ENCODE peak calls at places on chromosomes 13 and 19, in eight cellular contexts. O is GM04504, H is putamen, M is ELR, A is H54, W is COR-L47, Y is neural progenitor cell, F is GM06990. X is an unnamed sample.

GRCh38 chr13:74550039-74550438 is 415.8 kb upstream of the KLF12 start:
- DNase-seq in O (no peak), H (no peak), M (no peak), A (no peak), W (no peak), Y (no peak), F (no peak), X (no peak)

GRCh38 chr19:45498411-45499195 is at the start of gene PPM1N:
- DNase-seq in O (no peak), H (no peak), M (peak), A (no peak), W (peak), Y (peak), F (peak), X (peak)

GRCh38 chr13:30125422-30126073 is 181.8 kb downstream of the KATNAL1 start:
- DNase-seq in O (peak), H (no peak), M (peak), A (peak), W (no peak), Y (no peak), F (no peak), X (no peak)

GRCh38 chr13:46994492-46994891 is 97.6 kb upstream of the HTR2A start:
- DNase-seq in O (no peak), H (no peak), M (no peak), A (no peak), W (no peak), Y (no peak), F (no peak), X (no peak)

GRCh38 chr19:10760268-10760944 is 42.5 kb downstream of the DNM2 start:
- DNase-seq in O (no peak), H (no peak), M (peak), A (peak), W (no peak), Y (no peak), F (peak), X (peak)

GRCh38 chr19:22332924-22333323 is 46.7 kb downstream of the ZNF729 start:
- DNase-seq in O (no peak), H (no peak), M (peak), A (no peak), W (no peak), Y (no peak), F (no peak), X (no peak)

GRCh38 chr19:33675501-33676124 is 53.9 kb downstream of the CHST8 start:
- DNase-seq in O (no peak), H (no peak), M (no peak), A (no peak), W (no peak), Y (peak), F (no peak), X (no peak)

GRCh38 chr13:95596701-95597100 is 44.2 kb downstream of the CLDN10 start:
- DNase-seq in O (no peak), H (no peak), M (no peak), A (no peak), W (no peak), Y (no peak), F (no peak), X (no peak)

GRCh38 chr19:281156-281853 is 9.9 kb downstream of the PLPP2 start:
- DNase-seq in O (no peak), H (no peak), M (no peak), A (no peak), W (no peak), Y (peak), F (no peak), X (no peak)

GRCh38 chr13:26468203-26468602 is 89.3 kb upstream of the WASF3 start:
- DNase-seq in O (no peak), H (no peak), M (no peak), A (no peak), W (no peak), Y (peak), F (no peak), X (no peak)

GRCh38 chr19:39200066-39200817 is 3.5 kb downstream of the NCCRP1 start:
- DNase-seq in O (no peak), H (no peak), M (no peak), A (no peak), W (no peak), Y (no peak), F (no peak), X (no peak)

GRCh38 chr19:35207391-35207871 is 21.1 kb downstream of the FAM187B start:
- DNase-seq in O (no peak), H (no peak), M (no peak), A (no peak), W (no peak), Y (no peak), F (no peak), X (peak)

GRCh38 chr19:38683393-38684077 is 36.1 kb downstream of the ACTN4 start:
- DNase-seq in O (peak), H (no peak), M (peak), A (peak), W (peak), Y (peak), F (no peak), X (peak)

GRCh38 chr13:42991892-42992584 is at the start of gene EPSTI1:
- DNase-seq in O (no peak), H (no peak), M (peak), A (peak), W (no peak), Y (peak), F (peak), X (peak)

GRCh38 chr19:23996549-23996948 is 81.9 kb downstream of the ZNF726 start:
- DNase-seq in O (no peak), H (no peak), M (peak), A (peak), W (no peak), Y (peak), F (no peak), X (no peak)

GRCh38 chr19:57613941-57614743 is at the start of gene ZNF134:
- DNase-seq in O (peak), H (peak), M (peak), A (peak), W (peak), Y (peak), F (peak), X (peak)

GRCh38 chr13:96444676-96445075 is 354.8 kb downstream of the HS6ST3 start:
- DNase-seq in O (no peak), H (no peak), M (no peak), A (no peak), W (no peak), Y (no peak), F (no peak), X (no peak)

GRCh38 chr19:4374451-4375163 is 25.7 kb downstream of the SH3GL1 start:
- DNase-seq in O (peak), H (no peak), M (peak), A (peak), W (no peak), Y (no peak), F (no peak), X (no peak)

GRCh38 chr19:35545855-35546381 is 492 bp downstream of the TMEM147 start:
- DNase-seq in O (no peak), H (no peak), M (peak), A (peak), W (peak), Y (no peak), F (peak), X (peak)

GRCh38 chr13:45370922-45371406 is 30.0 kb upstream of the TPT1 start:
- DNase-seq in O (no peak), H (peak), M (peak), A (peak), W (no peak), Y (peak), F (peak), X (peak)

GRCh38 chr13:51801631-51802099 is 2.3 kb downstream of the DHRS12 start:
- DNase-seq in O (no peak), H (peak), M (no peak), A (peak), W (peak), Y (peak), F (no peak), X (no peak)

GRCh38 chr13:36420437-36420891 is 11.8 kb upstream of the CCNA1 start:
- DNase-seq in O (peak), H (peak), M (peak), A (no peak), W (peak), Y (peak), F (no peak), X (peak)

GRCh38 chr19:55115446-55116065 is 1.9 kb downstream of the PPP1R12C start:
- DNase-seq in O (no peak), H (no peak), M (peak), A (no peak), W (no peak), Y (no peak), F (no peak), X (no peak)

GRCh38 chr19:40609561-40610395 is 8.6 kb downstream of the LTBP4 start:
- DNase-seq in O (peak), H (no peak), M (peak), A (peak), W (no peak), Y (peak), F (peak), X (peak)

GRCh38 chr13:32443111-32443510 is 15.2 kb upstream of the N4BP2L1 start:
- DNase-seq in O (no peak), H (peak), M (peak), A (no peak), W (no peak), Y (no peak), F (peak), X (peak)

GRCh38 chr13:82688400-82688999 is 1193.8 kb downstream of the SLITRK1 start:
- DNase-seq in O (no peak), H (no peak), M (peak), A (no peak), W (no peak), Y (no peak), F (no peak), X (no peak)

GRCh38 chr13:48446454-48446853 is 33.5 kb upstream of the LPAR6 start:
- DNase-seq in O (no peak), H (no peak), M (peak), A (peak), W (no peak), Y (no peak), F (no peak), X (no peak)

GRCh38 chr13:108560092-108560491 is 69.3 kb upstream of the MYO16 start:
- DNase-seq in O (no peak), H (no peak), M (no peak), A (no peak), W (no peak), Y (no peak), F (no peak), X (no peak)

GRCh38 chr19:1000591-1001537 is 645 bp downstream of the GRIN3B start:
- DNase-seq in O (no peak), H (no peak), M (no peak), A (no peak), W (no peak), Y (peak), F (no peak), X (no peak)

GRCh38 chr19:4352701-4353121 is 9.3 kb downstream of the MPND start:
- DNase-seq in O (no peak), H (no peak), M (peak), A (no peak), W (no peak), Y (peak), F (no peak), X (no peak)

GRCh38 chr19:7297742-7298141 is 3.5 kb upstream of the INSR start:
- DNase-seq in O (no peak), H (no peak), M (no peak), A (no peak), W (no peak), Y (no peak), F (no peak), X (no peak)

GRCh38 chr19:3042545-3043267 is 13.6 kb upstream of the TLE2 start:
- DNase-seq in O (no peak), H (no peak), M (no peak), A (no peak), W (no peak), Y (no peak), F (no peak), X (no peak)

GRCh38 chr19:48967346-48968178 is 2.5 kb downstream of the FTL start:
- DNase-seq in O (peak), H (no peak), M (peak), A (no peak), W (no peak), Y (no peak), F (no peak), X (no peak)

GRCh38 chr19:16361254-16361653 is 36.6 kb downstream of the KLF2 start:
- DNase-seq in O (no peak), H (no peak), M (no peak), A (no peak), W (no peak), Y (no peak), F (no peak), X (no peak)

GRCh38 chr13:75836441-75836840 is 200.3 kb downstream of the LMO7 start:
- DNase-seq in O (no peak), H (no peak), M (no peak), A (no peak), W (no peak), Y (no peak), F (no peak), X (no peak)

GRCh38 chr19:58325623-58326022 is 1.2 kb upstream of the ZSCAN22 start:
- DNase-seq in O (no peak), H (no peak), M (peak), A (no peak), W (peak), Y (no peak), F (no peak), X (no peak)

GRCh38 chr13:27622102-27622820 is 569 bp downstream of the POLR1D start:
- DNase-seq in O (no peak), H (no peak), M (peak), A (no peak), W (no peak), Y (no peak), F (no peak), X (no peak)

GRCh38 chr13:95385808-95386207 is 84.6 kb upstream of the ABCC4 start:
- DNase-seq in O (no peak), H (no peak), M (peak), A (no peak), W (no peak), Y (no peak), F (no peak), X (no peak)

X was measured in effector memory CD4-positive, alpha-beta T cell.